ENCODE peak calls at places on chromosomes 2 and 18, in four cellular contexts. A is astrocyte of the spinal cord; I is CD8-positive, alpha-beta T cell; B is OCI-LY7. V is an unnamed sample.

GRCh38 chr2:95056461-95057459 is 31.3 kb downstream of the MAL start:
- DNase-seq in I (no peak), B (no peak), A (no peak), V (no peak)

GRCh38 chr2:95057535-95058453 is 32.3 kb downstream of the MAL start:
- DNase-seq in B (no peak), I (no peak), A (no peak), V (no peak)

GRCh38 chr2:239687441-239687840 is 286.6 kb upstream of the HDAC4 start:
- DNase-seq in I (no peak), A (no peak), B (no peak), V (no peak)

GRCh38 chr18:45321520-45321919 is 293.8 kb upstream of the SLC14A2 start:
- DNase-seq in I (no peak), B (no peak), A (no peak), V (no peak)

GRCh38 chr18:12599543-12599942 is 58.4 kb downstream of the SPIRE1 start:
- DNase-seq in I (no peak), A (no peak), B (no peak), V (no peak)

GRCh38 chr2:189287982-189288494 is 108.5 kb upstream of the COL5A2 start:
- DNase-seq in A (peak), I (no peak), B (no peak), V (peak)

GRCh38 chr2:203799905-203800304 is 67.7 kb upstream of the CTLA4 start:
- DNase-seq in I (no peak), B (peak), A (no peak), V (peak)

GRCh38 chr2:25851740-25852503 is 26.4 kb downstream of the ASXL2 start:
- DNase-seq in A (peak), I (no peak), B (peak), V (peak)

GRCh38 chr2:101790856-101791255 is 93.3 kb downstream of the MAP4K4 start:
- DNase-seq in A (peak), B (no peak), I (no peak), V (no peak)

GRCh38 chr2:242060212-242060835 is 190.8 kb downstream of the RTP5 start:
- DNase-seq in B (no peak), I (no peak), A (peak), V (no peak)

GRCh38 chr2:170101789-170102188 is 76.2 kb upstream of the MYO3B start:
- DNase-seq in B (no peak), I (no peak), A (no peak), V (no peak)

GRCh38 chr2:108925735-108926134 is 63.3 kb downstream of the EDAR start:
- DNase-seq in I (no peak), B (no peak), A (no peak), V (no peak)

GRCh38 chr2:236743623-236744280 is 174.1 kb downstream of the ACKR3 start:
- DNase-seq in B (no peak), I (no peak), A (peak), V (no peak)

GRCh38 chr2:119004602-119005001 is 62.6 kb downstream of the MARCO start:
- DNase-seq in A (no peak), I (no peak), B (no peak), V (no peak)

GRCh38 chr18:79413025-79413424 is 17.3 kb downstream of the NFATC1 start:
- DNase-seq in B (no peak), A (no peak), I (no peak), V (no peak)

GRCh38 chr2:90069290-90069894 is 1377.9 kb downstream of the RPIA start:
- DNase-seq in A (no peak), I (no peak), B (peak), V (peak)

GRCh38 chr2:12498703-12499102 is 218.0 kb upstream of the TRIB2 start:
- DNase-seq in B (no peak), I (no peak), A (no peak), V (no peak)

GRCh38 chr2:223626713-223627112 is 24.6 kb upstream of the SCG2 start:
- DNase-seq in I (no peak), A (peak), B (no peak), V (no peak)

GRCh38 chr2:181586569-181587076 is 70.3 kb downstream of the CERKL start:
- DNase-seq in I (no peak), A (peak), B (peak), V (peak)

GRCh38 chr2:68850524-68850923 is 20.7 kb downstream of the BMP10 start:
- DNase-seq in I (no peak), B (peak), A (no peak), V (no peak)

DNA sequence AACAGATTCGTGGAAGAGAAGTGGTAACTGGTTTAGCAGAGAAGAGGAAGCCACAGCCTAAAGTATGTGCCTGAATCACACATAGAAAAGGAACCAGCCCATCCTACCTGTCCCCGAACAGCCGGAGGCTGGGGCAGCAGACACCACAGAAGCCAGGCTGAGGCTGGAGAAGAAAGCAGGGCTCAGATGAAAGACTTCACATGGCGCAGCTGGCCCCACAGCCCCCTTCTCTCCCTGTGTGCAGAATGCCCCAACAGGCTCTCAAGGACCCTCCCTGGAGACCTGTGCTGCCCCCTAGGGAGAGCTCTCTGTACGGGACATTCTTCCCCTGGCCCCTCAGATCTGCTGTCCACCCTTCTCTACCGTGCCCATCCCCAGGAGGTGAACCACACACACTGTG is 83.5 kb upstream of the RAB12 start:
- DNase-seq in I (no peak), B (peak), A (no peak), V (no peak)
- TF ChIP-seq CTCF in I (no peak), B (peak), A (peak), V (peak)

GRCh38 chr2:142286618-142287017 is 155.8 kb upstream of the LRP1B start:
- DNase-seq in I (no peak), B (peak), A (no peak), V (peak)
- TF ChIP-seq CTCF in I (no peak), B (peak), A (peak), V (peak)

GRCh38 chr2:96930351-96931015 is 55.9 kb downstream of the FAM178B start:
- DNase-seq in A (no peak), B (no peak), I (no peak), V (no peak)

GRCh38 chr2:96933528-96933927 is 52.9 kb downstream of the FAM178B start:
- DNase-seq in B (no peak), I (no peak), A (no peak), V (no peak)

GRCh38 chr2:96929245-96929925 is 57.0 kb downstream of the FAM178B start:
- DNase-seq in B (no peak), A (no peak), I (no peak), V (no peak)

GRCh38 chr2:96931966-96932365 is 54.4 kb downstream of the FAM178B start:
- DNase-seq in A (no peak), I (no peak), B (no peak), V (no peak)

DNA sequence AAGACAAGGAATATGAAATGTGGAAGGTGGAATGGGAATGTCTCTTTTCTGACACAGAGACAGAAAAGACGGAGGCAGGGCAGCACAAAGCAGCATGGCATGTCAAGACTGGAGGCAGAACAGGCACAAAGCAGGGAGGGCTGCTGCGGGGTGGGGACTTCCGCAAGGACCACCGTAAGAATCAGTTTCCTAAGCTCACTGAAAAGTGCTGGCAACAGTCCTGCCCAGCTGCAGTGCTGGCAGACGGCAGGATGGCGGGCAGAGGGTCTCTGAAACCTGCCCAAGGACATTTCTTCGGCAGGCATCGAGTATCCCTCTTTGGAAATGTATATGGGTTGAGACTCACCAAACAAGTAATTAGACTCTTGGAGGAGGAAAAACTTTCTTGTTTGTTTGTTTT is 54.9 kb downstream of the FAM178B start:
- DNase-seq in A (no peak), I (no peak), B (no peak), V (no peak)
- TF ChIP-seq CTCF in A (no peak), I (no peak), B (no peak), V (no peak)

GRCh38 chr18:3455090-3455640 is 5.2 kb downstream of the TGIF1 start:
- DNase-seq in A (peak), I (no peak), B (no peak), V (no peak)
- TF ChIP-seq CTCF in A (no peak), I (peak), B (peak), V (no peak)

DNA sequence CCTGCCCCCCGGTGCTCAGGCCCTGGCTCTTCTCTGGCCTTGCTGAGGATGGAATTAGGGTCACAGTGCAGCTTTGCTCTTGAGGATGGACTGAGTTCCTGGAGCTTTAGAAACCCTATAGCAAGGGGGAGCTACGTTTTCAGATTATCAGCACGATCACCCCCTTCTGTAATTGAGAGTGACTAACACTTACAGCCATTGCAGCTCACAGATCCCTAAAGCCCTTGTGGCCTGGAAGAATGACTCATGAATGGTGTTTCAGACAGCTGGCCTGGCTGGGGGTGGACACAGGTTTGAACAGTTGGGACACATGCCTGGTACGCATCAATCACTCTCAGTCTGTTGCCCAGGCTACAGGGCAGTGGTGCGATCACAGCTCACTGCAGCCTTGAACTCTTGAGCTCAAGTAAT is 79.7 kb upstream of the IGFBP5 start:
- DNase-seq in I (no peak), B (no peak), A (peak), V (no peak)
- TF ChIP-seq CTCF in I (no peak), B (no peak), A (peak), V (no peak)